ENCODE peak calls at places on chromosomes 5 and 9, in four cellular contexts. E is AG04450, I is tibial nerve, U is ovary. A is an unnamed sample. For H3K9me3, the result is how much of the 10 kb centered on the place peaks cover.

GRCh38 chr9:128276574-128277270 is 646 bp downstream of the SWI5 start:
- DNase-seq in U (peak), E (no peak), I (no peak), A (peak)

GRCh38 chr5:139335811-139336210 is 5.8 kb upstream of the PAIP2 start:
- DNase-seq in E (no peak), U (no peak), I (no peak), A (no peak)

GRCh38 chr5:16550316-16550952 is 66.4 kb downstream of the RETREG1 start:
- DNase-seq in I (no peak), U (no peak), E (no peak), A (no peak)

GRCh38 chr5:168472329-168472728 is 13.9 kb upstream of the RARS1 start:
- DNase-seq in I (no peak), E (peak), U (no peak), A (no peak)

GRCh38 chr5:178301641-178302040 is 69.0 kb upstream of the PHYKPL start:
- DNase-seq in E (no peak), U (no peak), I (no peak), A (no peak)

GRCh38 chr9:129289883-129290282 is 111.8 kb upstream of the IER5L start:
- DNase-seq in I (no peak), E (no peak), U (peak), A (peak)

GRCh38 chr9:121887553-121888437 is 205.3 kb downstream of the TTLL11 start:
- DNase-seq in U (no peak), E (no peak), I (no peak), A (no peak)

GRCh38 chr5:128038641-128039040 is 44.9 kb upstream of the SLC12A2 start:
- DNase-seq in I (no peak), E (peak), U (no peak), A (no peak)

GRCh38 chr5:130316971-130317421 is 412.7 kb downstream of the CHSY3 start:
- DNase-seq in E (no peak), U (no peak), I (no peak), A (no peak)

GRCh38 chr5:115815006-115815692 is 1.3 kb downstream of the CDO1 start:
- DNase-seq in U (no peak), E (no peak), I (no peak), A (no peak)

GRCh38 chr5:91224459-91224858 is 158.7 kb downstream of the ARRDC3 start:
- DNase-seq in U (no peak), I (no peak), E (no peak), A (no peak)

GRCh38 chr9:131432050-131432449 is 38.2 kb downstream of the PRRC2B start:
- DNase-seq in I (no peak), E (no peak), U (no peak), A (no peak)

GRCh38 chr5:141940695-141941271 is 17.1 kb downstream of the DELE1 start:
- DNase-seq in U (no peak), I (no peak), E (no peak), A (peak)

GRCh38 chr5:173198049-173198448 is 37.0 kb downstream of the NKX2-5 start:
- DNase-seq in U (no peak), I (peak), E (no peak), A (no peak)

GRCh38 chr5:140785905-140786686 is at the start of gene PCDHA1:
- DNase-seq in U (no peak), E (no peak), I (no peak), A (no peak)

GRCh38 chr5:53407373-53407772 is 73.1 kb upstream of the FST start:
- DNase-seq in U (no peak), E (no peak), I (no peak), A (no peak)

GRCh38 chr9:111514967-111515366 is 10.0 kb upstream of the ZNF483 start:
- DNase-seq in E (no peak), I (no peak), U (no peak), A (no peak)

GRCh38 chr5:153520952-153521351 is 30.5 kb downstream of the GRIA1 start:
- DNase-seq in E (no peak), U (no peak), I (no peak), A (no peak)

GRCh38 chr5:141958773-141959172 is 771 bp upstream of the PCDH12 start:
- DNase-seq in U (no peak), I (no peak), E (no peak), A (no peak)

GRCh38 chr9:9920425-9920824 is 692.4 kb downstream of the PTPRD start:
- DNase-seq in E (no peak), I (no peak), U (no peak), A (no peak)

GRCh38 chr5:113218200-113218599 is 216.6 kb downstream of the TSSK1B start:
- DNase-seq in E (no peak), U (no peak), I (no peak), A (no peak)

GRCh38 chr5:172858511-172858989 is 24.5 kb downstream of the ERGIC1 start:
- DNase-seq in E (no peak), U (no peak), I (no peak), A (no peak)

GRCh38 chr5:191036-191948 is at the start of gene LRRC14B:
- DNase-seq in U (peak), E (no peak), I (no peak), A (peak)

GRCh38 chr9:88187631-88188030 is 49.4 kb upstream of the SPATA31C2 start:
- DNase-seq in E (peak), I (no peak), U (no peak), A (no peak)

GRCh38 chr9:104810421-104811339 is 46.8 kb downstream of the NIPSNAP3B start:
- DNase-seq in U (no peak), E (no peak), I (no peak), A (no peak)

GRCh38 chr5:148957591-148958202 is 105.2 kb downstream of the SH3TC2 start:
- DNase-seq in I (no peak), E (no peak), U (no peak), A (no peak)

GRCh38 chr5:137095597-137095996 is 403.5 kb downstream of the SPOCK1 start:
- DNase-seq in E (no peak), U (no peak), I (no peak), A (no peak)

GRCh38 chr9:99365233-99365980 is 143.3 kb downstream of the SEC61B start:
- DNase-seq in I (no peak), U (no peak), E (no peak), A (no peak)

GRCh38 chr9:126683698-126684044 is 69.9 kb downstream of the LMX1B start:
- DNase-seq in E (no peak), U (no peak), I (no peak), A (no peak)

GRCh38 chr5:104628906-104629305 is 1066.3 kb upstream of the NUDT12 start:
- DNase-seq in U (no peak), I (no peak), E (no peak), A (no peak)

GRCh38 chr9:114224247-114224610 is 68.9 kb downstream of the COL27A1 start:
- DNase-seq in E (no peak), U (no peak), I (no peak), A (no peak)

GRCh38 chr5:171667341-171668096 is 118.1 kb upstream of the SMIM23 start:
- DNase-seq in U (peak), I (peak), E (peak), A (peak)

GRCh38 chr9:27701664-27702063 is 128.4 kb upstream of the C9orf72 start:
- DNase-seq in E (no peak), I (no peak), U (peak), A (peak)

DNA sequence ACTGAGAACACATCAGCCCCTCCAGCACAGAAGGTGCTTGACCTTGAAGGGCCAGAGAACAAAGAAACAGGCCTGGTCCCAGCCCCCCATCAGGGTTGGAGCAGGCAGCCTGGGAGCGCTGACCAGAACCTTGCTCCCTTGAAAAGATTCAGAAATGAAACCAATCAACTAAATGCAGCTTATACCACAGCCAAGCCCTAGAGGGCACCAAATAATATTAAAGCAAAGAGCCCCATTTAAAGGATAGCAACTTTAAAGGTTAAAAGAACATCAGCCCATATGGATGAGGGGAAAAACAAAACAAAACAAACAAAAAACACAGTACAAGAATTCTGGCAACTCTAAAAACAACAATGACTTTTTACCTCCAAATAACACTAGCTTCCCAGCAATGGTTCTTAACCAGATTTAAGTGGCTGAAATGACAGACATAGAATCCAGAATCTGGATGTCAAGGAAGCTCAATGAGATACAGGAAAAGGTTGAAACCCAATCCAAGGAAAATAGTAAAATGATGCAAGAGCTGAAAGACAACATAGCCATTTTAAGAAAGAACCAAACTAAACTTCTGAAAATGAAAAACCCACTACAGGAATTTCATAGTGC is 471.9 kb downstream of the MTRR start:
- DNase-seq in I (no peak), U (no peak), E (no peak), A (no peak)
- H3K9me3 ChIP-seq in I (under half), U (under half), E (under half), A (under half)

GRCh38 chr5:159199225-159199624 is 10.1 kb downstream of the RNF145 start:
- DNase-seq in U (no peak), I (no peak), E (no peak), A (no peak)
- H3K27ac ChIP-seq in U (no peak), I (no peak), E (no peak), A (no peak)

GRCh38 chr5:12951846-12952245 is 992.6 kb downstream of the DNAH5 start:
- DNase-seq in U (no peak), I (no peak), E (no peak), A (no peak)
- H3K9me3 ChIP-seq in U (under half), I (under half), E (under half), A (under half)

DNA sequence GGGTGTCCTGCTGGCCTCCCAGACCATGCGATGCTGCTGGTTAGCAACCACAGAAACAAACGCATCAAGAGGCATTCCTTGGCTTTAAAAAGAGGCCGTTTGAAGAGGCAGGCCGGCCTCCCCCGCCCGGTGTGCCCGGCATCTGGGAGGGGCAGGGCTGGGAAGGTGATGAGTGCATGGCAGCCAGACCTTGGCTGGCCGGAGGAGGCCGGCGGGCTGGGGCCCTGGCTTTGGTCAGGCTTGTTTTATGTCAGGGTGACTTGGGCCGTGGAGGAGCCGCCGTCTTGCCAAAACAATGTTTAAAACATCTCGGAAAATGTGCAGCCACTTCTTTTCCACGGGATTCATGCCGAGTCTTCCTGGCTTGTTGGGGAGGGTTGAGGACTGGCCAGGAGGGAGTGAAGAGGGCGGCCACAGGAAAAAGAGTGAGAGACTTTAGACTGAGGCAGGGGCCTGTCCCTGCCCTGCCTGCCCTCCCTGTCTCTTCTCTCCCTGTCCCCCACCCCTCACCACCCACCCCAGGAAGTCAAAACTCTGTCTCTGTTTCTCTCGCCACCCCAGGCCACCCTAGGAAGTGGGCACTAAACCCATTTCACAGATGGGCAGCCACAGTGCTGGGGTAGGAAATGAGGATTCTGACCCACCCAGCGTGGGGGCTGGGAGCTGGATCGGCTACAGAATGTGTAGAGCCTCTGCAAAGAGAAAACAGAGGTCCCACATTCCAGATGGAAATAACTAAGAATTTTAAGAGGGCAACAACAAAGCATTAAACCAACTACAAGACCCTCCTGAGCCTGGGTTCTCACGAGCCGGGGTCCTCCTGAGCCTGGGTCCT is 143.0 kb downstream of the RXRA start:
- DNase-seq in E (no peak), I (peak), U (peak), A (peak)
- H3K27ac ChIP-seq in E (no peak), I (no peak), U (peak), A (peak)

GRCh38 chr5:162550236-162550635 is 482.7 kb downstream of the GABRG2 start:
- DNase-seq in U (no peak), I (no peak), E (no peak), A (no peak)
- H3K9me3 ChIP-seq in U (under half), I (under half), E (under half), A (under half)

GRCh38 chr9:35665471-35665818 is 450 bp upstream of the ARHGEF39 start:
- DNase-seq in I (no peak), E (no peak), U (no peak), A (no peak)

GRCh38 chr9:35667939-35668338 is 2.9 kb upstream of the ARHGEF39 start:
- DNase-seq in I (no peak), U (no peak), E (no peak), A (no peak)

GRCh38 chr9:35666547-35666946 is 1.6 kb upstream of the ARHGEF39 start:
- DNase-seq in E (no peak), U (no peak), I (no peak), A (no peak)

GRCh38 chr9:35664531-35665470 is at the start of gene ARHGEF39:
- DNase-seq in U (peak), I (peak), E (no peak), A (peak)

DNA sequence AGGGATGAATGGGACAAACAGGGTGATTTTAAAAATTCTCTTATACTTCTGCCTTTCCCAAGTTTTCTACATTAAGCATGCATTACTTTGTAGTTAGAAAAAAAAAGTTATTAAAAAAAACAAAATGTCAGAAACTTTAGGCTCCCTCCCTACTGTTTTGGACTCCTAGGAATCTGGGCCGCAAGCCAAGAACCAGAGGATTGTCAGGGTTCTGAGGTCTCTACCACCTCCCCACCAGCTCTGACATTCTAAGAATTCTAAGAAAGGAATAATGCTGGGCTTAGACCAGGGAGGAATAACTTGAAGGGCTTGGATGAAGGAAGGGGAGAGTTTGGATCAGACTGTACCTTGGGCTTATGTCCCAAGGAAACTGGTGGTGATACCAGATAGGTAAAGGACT is 1.1 kb upstream of the ARHGEF39 start:
- DNase-seq in E (no peak), I (no peak), U (no peak), A (no peak)
- H3K27ac ChIP-seq in E (no peak), I (no peak), U (no peak), A (peak)

GRCh38 chr5:162956570-162956969 is 480.8 kb upstream of the CCNG1 start:
- DNase-seq in I (no peak), U (no peak), E (no peak), A (no peak)
- H3K9me3 ChIP-seq in I (under half), U (under half), E (under half), A (under half)

GRCh38 chr9:120854596-120855327 is 12.0 kb upstream of the PSMD5 start:
- DNase-seq in E (no peak), I (no peak), U (no peak), A (no peak)

GRCh38 chr9:120852240-120853018 is 9.7 kb upstream of the PSMD5 start:
- DNase-seq in I (no peak), U (no peak), E (no peak), A (no peak)

GRCh38 chr9:120851386-120851922 is 8.7 kb upstream of the PSMD5 start:
- DNase-seq in U (no peak), I (no peak), E (no peak), A (no peak)

GRCh38 chr9:120855827-120856636 is 13.3 kb upstream of the PSMD5 start:
- DNase-seq in I (no peak), E (no peak), U (no peak), A (no peak)

DNA sequence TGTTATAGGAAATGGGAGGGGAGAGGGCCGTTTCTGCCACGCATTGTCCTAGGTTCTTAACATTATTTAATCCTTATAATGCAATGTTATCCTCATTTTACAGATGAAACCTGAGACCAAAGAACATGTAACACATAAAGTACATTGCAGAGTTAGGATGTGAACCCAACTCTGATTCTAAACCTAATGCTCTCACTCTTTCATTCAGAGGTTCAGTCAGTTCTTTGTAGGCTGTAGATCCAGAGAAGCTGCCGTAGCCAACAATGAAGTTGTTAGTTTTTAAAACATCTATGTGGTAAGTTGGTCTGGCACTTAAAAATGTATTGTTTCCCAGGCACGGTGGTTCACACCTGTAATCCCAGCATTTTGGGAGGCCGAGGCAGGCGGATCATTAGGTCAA is 10.5 kb upstream of the PSMD5 start:
- DNase-seq in I (no peak), E (no peak), U (no peak), A (no peak)
- H3K27ac ChIP-seq in I (no peak), E (no peak), U (no peak), A (no peak)